ENCODE peak calls at places on chromosome 21, in seven cellular contexts. V is psoas muscle, M is body of pancreas, N is neuronal stem cell, F is sigmoid colon, L is endodermal cell, X is pancreas. A is an unnamed sample. For H3K36me3 and H3K4me1, the result is how much of the 10 kb centered on the place peaks cover.

GRCh38 chr21:18026359-18026758 is 207.2 kb upstream of the C21orf91 start:
- DNase-seq in V (no peak), M (no peak), N (no peak), F (no peak), L (no peak), X (no peak), A (no peak)

GRCh38 chr21:44399151-44399954 is 45.9 kb downstream of the TRPM2 start:
- DNase-seq in V (no peak), M (no peak), N (no peak), F (no peak), L (no peak), X (no peak), A (no peak)

GRCh38 chr21:36282568-36283230 is 37.3 kb upstream of the MORC3 start:
- DNase-seq in V (peak), M (no peak), N (no peak), F (no peak), L (no peak), X (no peak), A (no peak)

GRCh38 chr21:33155457-33155856 is 74.3 kb upstream of the IFNAR2 start:
- DNase-seq in V (no peak), M (no peak), N (no peak), F (no peak), L (no peak), X (no peak), A (no peak)

GRCh38 chr21:36709868-36710728 is 11.2 kb downstream of the SIM2 start:
- DNase-seq in V (no peak), M (no peak), N (peak), F (peak), L (peak), X (no peak), A (no peak)

GRCh38 chr21:43291347-43291950 is 122.6 kb downstream of the CRYAA start:
- DNase-seq in V (no peak), M (no peak), N (no peak), F (no peak), L (no peak), X (no peak), A (no peak)

GRCh38 chr21:44931501-44932365 is 8.1 kb upstream of the SLX9 start:
- DNase-seq in V (peak), M (no peak), N (no peak), F (no peak), L (peak), X (no peak), A (no peak)

GRCh38 chr21:45927851-45928850 is 53.4 kb upstream of the COL6A1 start:
- DNase-seq in V (peak), M (no peak), N (no peak), F (no peak), L (no peak), X (no peak), A (no peak)

GRCh38 chr21:21751286-21751685 is 753.1 kb downstream of the NCAM2 start:
- DNase-seq in V (no peak), M (no peak), N (no peak), F (no peak), L (no peak), X (no peak), A (no peak)

GRCh38 chr21:38474124-38474523 is 24.2 kb downstream of the ERG start:
- DNase-seq in V (no peak), M (no peak), N (no peak), F (no peak), L (peak), X (no peak), A (no peak)

GRCh38 chr21:41678944-41679343 is 87.9 kb downstream of the RIPK4 start:
- DNase-seq in V (peak), M (peak), N (peak), F (peak), L (peak), X (peak), A (peak)

GRCh38 chr21:41171210-41171609 is 3.2 kb downstream of the BACE2 start:
- DNase-seq in V (no peak), M (peak), N (no peak), F (peak), L (no peak), X (peak), A (no peak)

GRCh38 chr21:22342855-22343254 is 1344.6 kb downstream of the NCAM2 start:
- DNase-seq in V (no peak), M (peak), N (no peak), F (no peak), L (no peak), X (peak), A (no peak)

GRCh38 chr21:14737922-14738321 is 191.8 kb upstream of the SAMSN1 start:
- DNase-seq in V (no peak), M (peak), N (peak), F (no peak), L (no peak), X (peak), A (peak)

GRCh38 chr21:38913120-38913975 is 107.6 kb downstream of the ETS2 start:
- DNase-seq in V (peak), M (peak), N (peak), F (peak), L (peak), X (peak), A (peak)

GRCh38 chr21:17613242-17613676 is 558 bp upstream of the BTG3 start:
- DNase-seq in V (peak), M (peak), N (peak), F (peak), L (no peak), X (peak), A (no peak)

GRCh38 chr21:46557919-46558392 is 46.9 kb downstream of the S100B start:
- DNase-seq in V (peak), M (no peak), N (no peak), F (no peak), L (no peak), X (no peak), A (no peak)

GRCh38 chr21:42767561-42767835 is 111.8 kb downstream of the WDR4 start:
- DNase-seq in V (no peak), M (no peak), N (no peak), F (no peak), L (no peak), X (no peak), A (no peak)

DNA sequence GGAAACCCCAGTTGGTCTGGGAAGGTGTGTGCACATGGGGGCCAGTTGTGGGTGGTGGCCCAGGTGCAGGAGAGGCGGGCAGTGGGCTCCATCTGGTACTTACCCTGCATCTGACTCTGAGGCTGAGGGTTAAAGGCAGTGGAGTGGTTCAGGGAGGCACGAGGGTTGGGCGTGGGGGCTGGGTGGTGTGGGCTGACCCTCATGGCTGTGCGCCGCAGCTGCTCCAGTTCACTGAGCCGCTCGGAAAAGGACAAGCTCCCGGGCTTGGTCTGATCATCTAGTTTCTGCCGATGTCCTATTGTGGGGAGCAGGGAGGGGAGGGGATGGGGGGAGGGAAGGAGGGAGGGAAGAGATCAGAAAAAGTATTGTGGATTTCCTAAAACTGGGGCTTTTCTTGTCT is 165.5 kb downstream of the CLIC6 start:
- DNase-seq in V (no peak), M (no peak), N (no peak), F (no peak), L (no peak), X (no peak), A (no peak)
- H3K36me3 ChIP-seq in V (half or more), M (under half), N (under half), F (under half), L (under half), X (under half), A (under half)

GRCh38 chr21:35234725-35235124 is 185.6 kb upstream of the RUNX1 start:
- DNase-seq in V (no peak), M (no peak), N (no peak), F (no peak), L (no peak), X (no peak), A (no peak)
- H3K4me1 ChIP-seq in V (under half), M (under half), N (under half), F (under half), L (under half), X (under half), A (under half)

DNA sequence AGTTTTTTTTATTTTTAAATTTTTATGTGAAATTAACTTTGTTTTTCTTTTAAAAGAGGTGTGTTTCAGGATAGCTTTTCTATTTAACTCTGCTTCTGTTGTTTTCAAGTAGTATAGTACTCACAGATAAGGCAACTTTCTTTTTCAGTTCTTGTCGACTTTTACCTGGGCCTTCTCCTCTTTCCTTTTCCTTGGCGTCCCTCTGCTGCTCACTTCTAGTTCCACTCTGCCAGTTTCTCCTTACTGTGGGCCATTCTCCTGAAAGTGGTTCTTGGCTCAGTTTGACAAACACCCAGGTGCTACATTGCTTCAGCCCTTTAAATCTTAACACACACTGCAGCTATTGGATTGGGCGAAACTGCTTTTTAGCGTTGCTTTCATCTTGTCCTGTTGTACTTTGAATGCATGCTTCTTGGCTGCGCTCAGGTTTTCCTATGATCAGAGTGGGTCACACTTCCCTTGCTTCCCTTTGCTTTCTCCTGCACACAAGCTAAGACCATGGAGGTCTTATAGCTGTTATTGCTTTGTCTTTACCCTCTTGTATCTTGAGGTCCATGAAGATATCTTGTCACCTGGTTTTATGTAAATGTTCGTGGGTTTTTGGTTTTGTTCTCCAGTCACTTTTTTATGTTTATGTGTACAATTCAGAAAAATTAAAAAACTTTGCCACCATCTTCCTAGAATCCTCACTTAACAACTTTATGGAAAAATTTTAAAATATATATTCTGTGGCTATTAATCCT is 21.6 kb downstream of the GABPA start:
- DNase-seq in V (no peak), M (no peak), N (no peak), F (no peak), L (no peak), X (no peak), A (no peak)
- H3K36me3 ChIP-seq in V (half or more), M (under half), N (half or more), F (under half), L (half or more), X (under half), A (under half)

DNA sequence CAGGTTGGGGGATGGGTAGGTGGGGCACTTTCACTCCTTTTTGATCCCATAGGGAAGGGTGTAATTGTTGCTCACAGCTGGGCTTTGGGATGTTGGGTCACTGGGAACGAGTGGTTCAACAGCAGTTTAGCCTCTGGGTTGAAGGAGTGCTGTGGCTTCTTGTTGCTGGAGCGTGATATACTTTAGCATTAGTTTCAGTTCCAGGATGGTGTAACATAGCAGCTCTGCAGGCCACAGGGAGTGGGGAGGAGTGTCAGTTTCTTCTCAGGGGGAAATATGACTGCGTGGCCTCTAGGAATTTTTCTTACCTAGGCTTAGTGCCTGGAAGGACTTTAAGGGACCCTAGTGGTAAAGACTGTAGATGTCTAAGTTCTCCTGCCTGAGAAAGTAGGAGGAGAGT is 1105.3 kb upstream of the TMPRSS15 start:
- DNase-seq in V (no peak), M (no peak), N (no peak), F (no peak), L (no peak), X (no peak), A (no peak)
- H3K4me1 ChIP-seq in V (under half), M (under half), N (under half), F (under half), L (under half), X (under half), A (under half)

A was measured in Peyer's patch.